ENCODE peak calls at places on chromosomes 1 and 21, in four cellular contexts. L is transverse colon, A is fibroblast of lung, F is BE2C. S is an unnamed sample.

GRCh38 chr1:229431270-229432115 is 2.4 kb downstream of the ACTA1 start:
- DNase-seq in L (no peak), A (no peak), F (no peak), S (no peak)

GRCh38 chr1:22702671-22703070 is 8.0 kb upstream of the EPHB2 start:
- DNase-seq in L (peak), A (no peak), F (no peak), S (no peak)

GRCh38 chr1:188269956-188270355 is 1441.2 kb downstream of the PLA2G4A start:
- DNase-seq in L (no peak), A (peak), F (no peak), S (no peak)

GRCh38 chr1:242800521-242800920 is 276.0 kb upstream of the PLD5 start:
- DNase-seq in L (no peak), A (no peak), F (no peak), S (no peak)

GRCh38 chr1:60903591-60903990 is 178.8 kb upstream of the NFIA start:
- DNase-seq in L (no peak), A (peak), F (peak), S (no peak)

GRCh38 chr1:66758247-66758755 is 6.0 kb downstream of the DYNLT5 start:
- DNase-seq in L (no peak), A (no peak), F (no peak), S (no peak)

GRCh38 chr1:86018311-86018923 is 138.2 kb downstream of the COL24A1 start:
- DNase-seq in L (no peak), A (peak), F (peak), S (peak)

GRCh38 chr21:42471716-42472330 is 24.2 kb downstream of the RSPH1 start:
- DNase-seq in L (peak), A (no peak), F (no peak), S (no peak)

GRCh38 chr21:31366825-31367224 is 22.8 kb upstream of the TIAM1 start:
- DNase-seq in L (no peak), A (peak), F (no peak), S (peak)

GRCh38 chr1:192099328-192099727 is 58.9 kb upstream of the RGS18 start:
- DNase-seq in L (no peak), A (no peak), F (no peak), S (no peak)

GRCh38 chr1:232904566-232904965 is 45.8 kb upstream of the NTPCR start:
- DNase-seq in L (no peak), A (peak), F (no peak), S (peak)

GRCh38 chr21:29423051-29423450 is 124.3 kb downstream of the BACH1 start:
- DNase-seq in L (no peak), A (peak), F (no peak), S (no peak)

GRCh38 chr1:153932071-153932592 is 9.4 kb upstream of the GATAD2B start:
- DNase-seq in L (no peak), A (no peak), F (no peak), S (no peak)

GRCh38 chr1:13820055-13820454 is 120.1 kb downstream of the PRDM2 start:
- DNase-seq in L (no peak), A (no peak), F (no peak), S (no peak)

GRCh38 chr1:9687876-9688582 is 36.5 kb downstream of the PIK3CD start:
- DNase-seq in L (peak), A (peak), F (no peak), S (no peak)

GRCh38 chr21:42525228-42525604 is 11.6 kb downstream of the SLC37A1 start:
- DNase-seq in L (no peak), A (no peak), F (no peak), S (no peak)

GRCh38 chr1:203083463-203083921 is 2.3 kb downstream of the MYOG start:
- DNase-seq in L (no peak), A (no peak), F (no peak), S (no peak)

GRCh38 chr1:244834596-244835275 is 722 bp upstream of the COX20 start:
- DNase-seq in L (peak), A (peak), F (peak), S (peak)
- TF ChIP-seq CTCF in L (no peak), A (no peak), F (no peak), S (no peak)

GRCh38 chr1:101238041-101238515 is 1.3 kb downstream of the S1PR1 start:
- DNase-seq in L (no peak), A (no peak), F (no peak), S (no peak)

GRCh38 chr1:101238681-101239094 is 1.9 kb downstream of the S1PR1 start:
- DNase-seq in L (peak), A (peak), F (peak), S (peak)

GRCh38 chr1:101240041-101240430 is 3.2 kb downstream of the S1PR1 start:
- DNase-seq in L (no peak), A (no peak), F (no peak), S (no peak)

GRCh38 chr1:101237229-101237837 is 514 bp downstream of the S1PR1 start:
- DNase-seq in L (no peak), A (peak), F (no peak), S (peak)

GRCh38 chr1:101239095-101240040 is 2.5 kb downstream of the S1PR1 start:
- DNase-seq in L (no peak), A (no peak), F (no peak), S (no peak)
- TF ChIP-seq CTCF in L (peak), A (peak), F (no peak), S (no peak)

GRCh38 chr1:45643978-45644377 is 20.1 kb upstream of the CCDC17 start:
- DNase-seq in L (peak), A (no peak), F (no peak), S (no peak)
- TF ChIP-seq CTCF in L (peak), A (no peak), F (no peak), S (no peak)

GRCh38 chr1:216194721-216195120 is 228.5 kb downstream of the USH2A start:
- DNase-seq in L (no peak), A (no peak), F (no peak), S (no peak)

GRCh38 chr1:216190438-216190837 is 232.8 kb downstream of the USH2A start:
- DNase-seq in L (no peak), A (no peak), F (no peak), S (no peak)

GRCh38 chr1:216193839-216194443 is 229.3 kb downstream of the USH2A start:
- DNase-seq in L (no peak), A (no peak), F (no peak), S (peak)
- TF ChIP-seq CTCF in L (no peak), A (peak), F (peak), S (peak)

GRCh38 chr1:26761217-26761616 is 26.5 kb upstream of the PIGV start:
- DNase-seq in L (no peak), A (no peak), F (no peak), S (no peak)
- TF ChIP-seq CTCF in L (no peak), A (no peak), F (peak), S (no peak)

GRCh38 chr1:32464716-32465540 is at the start of gene ZBTB8B:
- DNase-seq in L (peak), A (peak), F (peak), S (no peak)
- TF ChIP-seq CTCF in L (no peak), A (no peak), F (no peak), S (no peak)

S was measured in MCF 10A.